ENCODE peak calls at places on chromosomes 13 and 19, in seven cellular contexts. One of them, this sample, is unnamed.

GRCh38 chr19:28284389-28284788 is 928.6 kb downstream of the UQCRFS1 start:
- DNase-seq in small intestine: no peak
- DNase-seq in heart right ventricle: no peak
- DNase-seq in AG04450: no peak
- DNase-seq in lung: no peak
- DNase-seq in uterus: no peak
- DNase-seq in A549: no peak
- DNase-seq in this sample: no peak

GRCh38 chr13:103497404-103497803 is 431.2 kb upstream of the SLC10A2 start:
- DNase-seq in A549: no peak
- DNase-seq in heart right ventricle: no peak
- DNase-seq in small intestine: no peak
- DNase-seq in AG04450: no peak
- DNase-seq in lung: no peak
- DNase-seq in uterus: no peak
- DNase-seq in this sample: no peak

GRCh38 chr19:54172764-54173699 is at the start of gene TMC4:
- DNase-seq in A549: peak; percentile 45
- DNase-seq in small intestine: peak; percentile 90
- DNase-seq in uterus: no peak
- DNase-seq in AG04450: no peak
- DNase-seq in heart right ventricle: no peak
- DNase-seq in lung: peak; percentile 76
- DNase-seq in this sample: no peak

GRCh38 chr19:41298327-41298964 is 11.5 kb upstream of the CCDC97 start:
- DNase-seq in AG04450: peak; percentile 48
- DNase-seq in uterus: no peak
- DNase-seq in A549: no peak
- DNase-seq in lung: peak; percentile 76
- DNase-seq in small intestine: peak; percentile 30
- DNase-seq in heart right ventricle: peak; percentile 81
- DNase-seq in this sample: peak; percentile 87

GRCh38 chr13:108225440-108225839 is 7.2 kb downstream of the ABHD13 start:
- DNase-seq in uterus: no peak
- DNase-seq in AG04450: no peak
- DNase-seq in A549: no peak
- DNase-seq in small intestine: peak; percentile 19
- DNase-seq in lung: no peak
- DNase-seq in heart right ventricle: no peak
- DNase-seq in this sample: no peak

GRCh38 chr13:113489549-113490495 is 689 bp downstream of the DCUN1D2 start:
- DNase-seq in small intestine: peak; percentile 16
- DNase-seq in heart right ventricle: no peak
- DNase-seq in lung: peak; percentile 37
- DNase-seq in A549: no peak
- DNase-seq in AG04450: no peak
- DNase-seq in uterus: peak; percentile 46
- DNase-seq in this sample: peak; percentile 38

GRCh38 chr19:45484273-45484945 is 12.4 kb downstream of the RTN2 start:
- DNase-seq in heart right ventricle: no peak
- DNase-seq in small intestine: no peak
- DNase-seq in lung: no peak
- DNase-seq in uterus: no peak
- DNase-seq in AG04450: no peak
- DNase-seq in A549: no peak
- DNase-seq in this sample: peak; percentile 60

GRCh38 chr13:30798776-30799625 is 63.7 kb downstream of the ALOX5AP start:
- DNase-seq in small intestine: no peak
- DNase-seq in A549: no peak
- DNase-seq in AG04450: no peak
- DNase-seq in uterus: peak; percentile 35
- DNase-seq in lung: no peak
- DNase-seq in heart right ventricle: no peak
- DNase-seq in this sample: no peak

GRCh38 chr19:12792048-12792852 is 964 bp downstream of the JUNB start:
- DNase-seq in uterus: peak; percentile 59
- DNase-seq in small intestine: peak; percentile 73
- DNase-seq in heart right ventricle: peak; percentile 76
- DNase-seq in A549: peak; percentile 60
- DNase-seq in AG04450: no peak
- DNase-seq in lung: peak; percentile 80
- DNase-seq in this sample: peak; percentile 67

GRCh38 chr13:48600374-48601364 is 53.1 kb upstream of the CYSLTR2 start:
- DNase-seq in uterus: no peak
- DNase-seq in AG04450: peak; percentile 16
- DNase-seq in heart right ventricle: no peak
- DNase-seq in small intestine: no peak
- DNase-seq in lung: no peak
- DNase-seq in A549: no peak
- DNase-seq in this sample: peak; percentile 96

GRCh38 chr13:73894995-73895571 is 239.1 kb downstream of the KLF12 start:
- DNase-seq in heart right ventricle: no peak
- DNase-seq in A549: no peak
- DNase-seq in small intestine: no peak
- DNase-seq in AG04450: no peak
- DNase-seq in uterus: no peak
- DNase-seq in lung: no peak
- DNase-seq in this sample: no peak

GRCh38 chr19:5563941-5564612 is 3.7 kb downstream of the TINCR start:
- DNase-seq in lung: no peak
- DNase-seq in small intestine: no peak
- DNase-seq in A549: peak; percentile 63
- DNase-seq in uterus: no peak
- DNase-seq in heart right ventricle: no peak
- DNase-seq in AG04450: no peak
- DNase-seq in this sample: no peak

GRCh38 chr13:63010072-63010658 is 1594.5 kb upstream of the PCDH20 start:
- DNase-seq in A549: no peak
- DNase-seq in lung: no peak
- DNase-seq in heart right ventricle: no peak
- DNase-seq in AG04450: no peak
- DNase-seq in uterus: no peak
- DNase-seq in small intestine: no peak
- DNase-seq in this sample: no peak

GRCh38 chr13:74449811-74450524 is 315.8 kb upstream of the KLF12 start:
- DNase-seq in small intestine: no peak
- DNase-seq in A549: no peak
- DNase-seq in AG04450: no peak
- DNase-seq in lung: no peak
- DNase-seq in uterus: no peak
- DNase-seq in heart right ventricle: no peak
- DNase-seq in this sample: no peak

GRCh38 chr19:19385900-19386339 is 19.6 kb upstream of the GATAD2A start:
- DNase-seq in AG04450: no peak
- DNase-seq in heart right ventricle: no peak
- DNase-seq in lung: peak; percentile 48
- DNase-seq in uterus: peak; percentile 34
- DNase-seq in A549: no peak
- DNase-seq in small intestine: no peak
- DNase-seq in this sample: peak; percentile 82

GRCh38 chr13:23427342-23428182 is 5.9 kb downstream of the SACS start:
- DNase-seq in small intestine: no peak
- DNase-seq in AG04450: peak; percentile 73
- DNase-seq in A549: peak; percentile 79
- DNase-seq in uterus: peak; percentile 82
- DNase-seq in heart right ventricle: no peak
- DNase-seq in lung: no peak
- DNase-seq in this sample: peak; percentile 85

GRCh38 chr13:101492251-101492910 is 39.9 kb downstream of the ITGBL1 start:
- DNase-seq in AG04450: no peak
- DNase-seq in heart right ventricle: no peak
- DNase-seq in A549: no peak
- DNase-seq in small intestine: no peak
- DNase-seq in lung: no peak
- DNase-seq in uterus: no peak
- DNase-seq in this sample: no peak

GRCh38 chr19:46402725-46403124 is 10.6 kb downstream of the CCDC8 start:
- DNase-seq in A549: no peak
- DNase-seq in AG04450: no peak
- DNase-seq in uterus: no peak
- DNase-seq in small intestine: no peak
- DNase-seq in lung: no peak
- DNase-seq in heart right ventricle: no peak
- DNase-seq in this sample: no peak

GRCh38 chr19:10102787-10103236 is 334 bp upstream of the ANGPTL6 start:
- DNase-seq in lung: no peak
- DNase-seq in AG04450: no peak
- DNase-seq in A549: no peak
- DNase-seq in small intestine: no peak
- DNase-seq in heart right ventricle: no peak
- DNase-seq in uterus: no peak
- DNase-seq in this sample: no peak

GRCh38 chr13:29260684-29261083 is 334.8 kb downstream of the SLC7A1 start:
- DNase-seq in A549: no peak
- DNase-seq in heart right ventricle: no peak
- DNase-seq in lung: no peak
- DNase-seq in AG04450: no peak
- DNase-seq in small intestine: no peak
- DNase-seq in uterus: no peak
- DNase-seq in this sample: peak; percentile 21

GRCh38 chr13:90171649-90172048 is 1175.8 kb upstream of the MIR17HG start:
- DNase-seq in heart right ventricle: no peak
- DNase-seq in uterus: no peak
- DNase-seq in AG04450: no peak
- DNase-seq in A549: no peak
- DNase-seq in small intestine: no peak
- DNase-seq in lung: no peak
- DNase-seq in this sample: peak; percentile 3

GRCh38 chr13:48235100-48235813 is 2.3 kb downstream of the ITM2B start:
- DNase-seq in uterus: no peak
- DNase-seq in A549: no peak
- DNase-seq in heart right ventricle: no peak
- DNase-seq in AG04450: no peak
- DNase-seq in small intestine: peak; percentile 55
- DNase-seq in lung: no peak
- DNase-seq in this sample: peak; percentile 44

GRCh38 chr13:75303295-75303694 is 178.7 kb downstream of the TBC1D4 start:
- DNase-seq in heart right ventricle: no peak
- DNase-seq in lung: no peak
- DNase-seq in uterus: no peak
- DNase-seq in A549: no peak
- DNase-seq in AG04450: no peak
- DNase-seq in small intestine: no peak
- DNase-seq in this sample: no peak

GRCh38 chr13:84702174-84702573 is 819.9 kb upstream of the SLITRK1 start:
- DNase-seq in small intestine: no peak
- DNase-seq in lung: no peak
- DNase-seq in AG04450: no peak
- DNase-seq in heart right ventricle: no peak
- DNase-seq in A549: no peak
- DNase-seq in uterus: no peak
- DNase-seq in this sample: no peak
- H3K27ac ChIP-seq in small intestine: no peak overlapping the region
- H3K27ac ChIP-seq in lung: no peak overlapping the region
- H3K27ac ChIP-seq in AG04450: no peak overlapping the region
- H3K27ac ChIP-seq in heart right ventricle: no peak overlapping the region
- H3K27ac ChIP-seq in A549: no peak overlapping the region
- H3K27ac ChIP-seq in uterus: no peak overlapping the region
- H3K27ac ChIP-seq in this sample: no peak overlapping the region

DNA sequence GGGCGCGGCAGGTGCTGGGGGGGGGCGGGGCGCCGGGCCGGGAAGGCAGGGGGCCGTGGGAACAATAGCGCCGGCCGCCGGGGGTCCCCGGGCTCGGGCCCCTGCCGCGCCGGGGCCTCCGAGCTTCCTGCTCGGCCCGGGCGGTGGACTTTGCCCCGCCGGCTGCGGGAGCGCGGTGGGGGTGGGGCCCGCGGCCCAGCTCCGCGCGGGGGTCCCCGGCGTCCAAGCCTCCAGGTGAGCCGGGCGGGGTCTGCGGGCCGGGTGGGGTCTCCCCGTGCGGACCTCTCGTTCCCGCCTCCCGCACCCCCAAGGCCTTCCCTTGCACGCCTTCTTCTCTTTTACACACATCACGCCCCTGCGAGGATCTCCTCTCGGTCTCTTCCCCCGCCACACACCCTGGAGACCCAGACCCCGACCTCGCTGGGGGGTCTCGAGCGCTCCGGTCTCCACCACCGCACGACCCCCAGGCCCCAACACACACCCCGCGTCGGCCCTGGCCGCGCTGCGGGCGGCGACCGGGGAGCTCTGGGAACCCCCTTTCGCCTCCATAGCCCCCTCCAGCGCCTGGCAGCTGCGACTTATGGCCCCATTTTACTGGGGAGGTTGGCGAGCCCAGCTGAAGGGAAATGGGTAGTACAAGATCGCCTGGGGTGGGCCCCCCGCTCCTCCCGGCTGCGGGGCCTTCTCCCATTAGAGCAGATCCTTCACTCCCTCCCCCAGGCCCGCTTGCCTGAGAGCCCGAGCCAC is 701 bp downstream of the CAMSAP3 start:
- DNase-seq in small intestine: peak; percentile 56
- DNase-seq in lung: no peak
- DNase-seq in A549: no peak
- DNase-seq in uterus: no peak
- DNase-seq in AG04450: no peak
- DNase-seq in heart right ventricle: no peak
- DNase-seq in this sample: no peak
- H3K4me3 ChIP-seq in small intestine: peak overlapping the region; percentile 85
- H3K4me3 ChIP-seq in lung: peak overlapping the region; percentile 32
- H3K4me3 ChIP-seq in A549: peak overlapping the region; percentile 85
- H3K4me3 ChIP-seq in uterus: no peak overlapping the region
- H3K4me3 ChIP-seq in AG04450: no peak overlapping the region
- H3K4me3 ChIP-seq in heart right ventricle: peak overlapping the region; percentile 22
- H3K4me3 ChIP-seq in this sample: peak overlapping the region; percentile 72

DNA sequence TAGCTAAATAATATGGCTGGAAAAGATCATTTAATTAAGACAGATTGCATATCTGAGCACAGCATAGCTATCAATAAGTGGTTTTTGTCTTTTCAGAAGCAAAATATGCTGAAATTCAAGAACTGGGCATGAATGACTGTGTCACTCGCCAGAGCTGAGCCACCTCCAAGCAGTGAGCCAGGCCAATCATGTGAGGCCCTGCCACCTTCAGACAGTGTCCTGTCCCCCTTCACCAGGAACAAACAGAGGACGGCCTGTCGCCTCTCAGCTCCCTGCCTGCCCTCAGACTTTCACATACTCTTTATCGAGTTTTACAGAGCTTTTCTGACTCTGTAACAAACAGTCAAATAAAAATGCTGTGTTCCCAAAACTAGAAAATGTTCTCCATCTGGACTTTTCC is 171.0 kb upstream of the TSC22D1 start:
- DNase-seq in lung: no peak
- DNase-seq in AG04450: no peak
- DNase-seq in small intestine: no peak
- DNase-seq in uterus: no peak
- DNase-seq in A549: no peak
- DNase-seq in heart right ventricle: peak; percentile 24
- DNase-seq in this sample: no peak
- H3K27ac ChIP-seq in lung: peak overlapping the region; percentile 2
- H3K27ac ChIP-seq in AG04450: no peak overlapping the region
- H3K27ac ChIP-seq in small intestine: no peak overlapping the region
- H3K27ac ChIP-seq in uterus: no peak overlapping the region
- H3K27ac ChIP-seq in A549: no peak overlapping the region
- H3K27ac ChIP-seq in heart right ventricle: peak overlapping the region; percentile 50
- H3K27ac ChIP-seq in this sample: no peak overlapping the region

DNA sequence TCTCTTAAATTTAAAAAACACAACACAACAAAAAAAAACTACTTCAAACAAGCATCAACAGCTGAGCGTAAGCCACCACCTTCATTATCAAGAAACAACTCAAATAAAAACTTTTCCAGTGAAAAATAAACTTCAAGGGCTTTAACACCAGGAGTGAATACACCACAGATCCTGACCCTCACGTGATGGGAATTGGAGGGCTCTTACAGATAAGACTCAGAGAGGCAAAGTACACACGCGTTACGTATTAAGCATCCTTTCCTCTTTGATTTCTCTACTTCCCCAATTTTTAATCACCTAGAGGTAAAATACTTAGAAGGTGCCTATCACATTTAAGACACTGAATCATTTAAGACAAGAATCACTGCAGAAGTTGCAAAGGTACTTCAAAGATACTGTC is 588 bp upstream of the STARD13 start:
- DNase-seq in small intestine: peak; percentile 58
- DNase-seq in lung: peak; percentile 45
- DNase-seq in AG04450: no peak
- DNase-seq in A549: no peak
- DNase-seq in uterus: peak; percentile 38
- DNase-seq in heart right ventricle: no peak
- DNase-seq in this sample: peak; percentile 48
- H3K4me3 ChIP-seq in small intestine: peak overlapping the region; percentile 58
- H3K4me3 ChIP-seq in lung: no peak overlapping the region
- H3K4me3 ChIP-seq in AG04450: peak overlapping the region; percentile 42
- H3K4me3 ChIP-seq in A549: peak overlapping the region; percentile 51
- H3K4me3 ChIP-seq in uterus: peak overlapping the region; percentile 62
- H3K4me3 ChIP-seq in heart right ventricle: peak overlapping the region; percentile 69
- H3K4me3 ChIP-seq in this sample: peak overlapping the region; percentile 49